ENCODE peak calls at places on chromosomes 16 and 17, in six cellular contexts. M is HFFc6; F is NCI-H1105 treated with DMSO at 0.1 percent for 48 hours; L is heart left ventricle; U is activated CD4-positive, CD25-positive, alpha-beta regulatory T cell treated with anti-CD3 and anti-CD28 coated beads, Interleukin-2, amount 50 U/mL, for 16 hours; E is fibroblast of mammary gland. A is an unnamed sample.

GRCh38 chr17:50181155-50181554 is 15.3 kb downstream of the SGCA start:
- DNase-seq in U (no peak), L (no peak), F (no peak), M (no peak), E (no peak), A (no peak)

GRCh38 chr16:74503412-74503811 is 82.1 kb upstream of the CLEC18B start:
- DNase-seq in F (no peak), U (no peak), E (no peak), L (no peak), M (no peak), A (no peak)

GRCh38 chr16:71927383-71927782 is 32.1 kb downstream of the IST1 start:
- DNase-seq in M (peak; percentile 95), U (no peak), F (no peak), E (peak; percentile 90), L (no peak), A (no peak)

GRCh38 chr17:60817187-60817586 is 139.5 kb downstream of the BCAS3 start:
- DNase-seq in E (peak; percentile 94), M (peak; percentile 84), U (no peak), L (no peak), F (no peak), A (no peak)

GRCh38 chr17:34665150-34665802 is 85.9 kb downstream of the TMEM132E start:
- DNase-seq in E (no peak), M (no peak), U (no peak), F (no peak), L (no peak), A (peak; percentile 31)

GRCh38 chr16:5430598-5430997 is 333.0 kb upstream of the EEF2KMT start:
- DNase-seq in E (no peak), L (no peak), U (no peak), F (no peak), M (no peak), A (no peak)

GRCh38 chr17:35986643-35987042 is at the start of gene CCL14:
- DNase-seq in E (no peak), F (no peak), M (no peak), U (no peak), L (no peak), A (no peak)

GRCh38 chr17:66466933-66467367 is 164.5 kb downstream of the PRKCA start:
- DNase-seq in M (peak; percentile 98), E (peak; percentile 99), F (no peak), U (no peak), L (no peak), A (no peak)

GRCh38 chr17:35291802-35292201 is 48.9 kb downstream of the SLFN5 start:
- DNase-seq in E (peak; percentile 88), L (no peak), U (no peak), M (peak; percentile 57), F (no peak), A (no peak)

GRCh38 chr17:81817758-81818147 is 13.8 kb downstream of the GCGR start:
- DNase-seq in L (no peak), E (no peak), U (no peak), F (no peak), M (no peak), A (no peak)